ENCODE peak calls at places on chromosomes 16 and 17, in six cellular contexts. B is mammary epithelial cell, X is endothelial cell of umbilical vein, E is PC-9, R is GM23338, W is HepG2. U is an unnamed sample.

GRCh38 chr16:48353565-48354163 is 31.5 kb downstream of the SIAH1 start:
- DNase-seq in X (peak), W (peak), R (peak), B (peak), E (peak), U (peak)

GRCh38 chr17:33864758-33865229 is 390.3 kb upstream of the CCL2 start:
- DNase-seq in B (no peak), W (no peak), R (no peak), E (no peak), X (no peak), U (no peak)

GRCh38 chr16:52533296-52533695 is 13.6 kb downstream of the TOX3 start:
- DNase-seq in X (no peak), E (no peak), R (no peak), B (no peak), W (no peak), U (no peak)

GRCh38 chr16:10612649-10613179 is 32.3 kb upstream of the EMP2 start:
- DNase-seq in R (no peak), E (no peak), X (no peak), B (no peak), W (no peak), U (no peak)

GRCh38 chr17:7703584-7704574 is 1.1 kb upstream of the EFNB3 start:
- DNase-seq in R (peak), B (peak), X (peak), W (peak), E (no peak), U (no peak)

GRCh38 chr17:78716814-78717393 is 65.2 kb downstream of the CYTH1 start:
- DNase-seq in W (no peak), R (peak), B (peak), E (no peak), X (peak), U (no peak)

GRCh38 chr17:59335685-59336084 is 4.2 kb downstream of the YPEL2 start:
- DNase-seq in R (no peak), B (no peak), W (no peak), X (no peak), E (no peak), U (no peak)

GRCh38 chr17:71407972-71408371 is 712.8 kb upstream of the SOX9 start:
- DNase-seq in B (peak), W (no peak), E (no peak), X (no peak), R (no peak), U (no peak)

GRCh38 chr17:46191332-46192210 is 1.7 kb downstream of the KANSL1 start:
- DNase-seq in B (peak), E (no peak), X (peak), R (peak), W (peak), U (no peak)

GRCh38 chr17:55341432-55341831 is 76.7 kb downstream of the HLF start:
- DNase-seq in E (no peak), W (no peak), B (peak), X (no peak), R (no peak), U (no peak)

GRCh38 chr16:50739031-50739430 is 2.9 kb upstream of the CYLD start:
- DNase-seq in W (no peak), X (no peak), E (no peak), R (no peak), B (no peak), U (no peak)
- H2AFZ ChIP-seq in W (no peak), X (no peak), E (no peak), R (no peak), B (no peak), U (no peak)

DNA sequence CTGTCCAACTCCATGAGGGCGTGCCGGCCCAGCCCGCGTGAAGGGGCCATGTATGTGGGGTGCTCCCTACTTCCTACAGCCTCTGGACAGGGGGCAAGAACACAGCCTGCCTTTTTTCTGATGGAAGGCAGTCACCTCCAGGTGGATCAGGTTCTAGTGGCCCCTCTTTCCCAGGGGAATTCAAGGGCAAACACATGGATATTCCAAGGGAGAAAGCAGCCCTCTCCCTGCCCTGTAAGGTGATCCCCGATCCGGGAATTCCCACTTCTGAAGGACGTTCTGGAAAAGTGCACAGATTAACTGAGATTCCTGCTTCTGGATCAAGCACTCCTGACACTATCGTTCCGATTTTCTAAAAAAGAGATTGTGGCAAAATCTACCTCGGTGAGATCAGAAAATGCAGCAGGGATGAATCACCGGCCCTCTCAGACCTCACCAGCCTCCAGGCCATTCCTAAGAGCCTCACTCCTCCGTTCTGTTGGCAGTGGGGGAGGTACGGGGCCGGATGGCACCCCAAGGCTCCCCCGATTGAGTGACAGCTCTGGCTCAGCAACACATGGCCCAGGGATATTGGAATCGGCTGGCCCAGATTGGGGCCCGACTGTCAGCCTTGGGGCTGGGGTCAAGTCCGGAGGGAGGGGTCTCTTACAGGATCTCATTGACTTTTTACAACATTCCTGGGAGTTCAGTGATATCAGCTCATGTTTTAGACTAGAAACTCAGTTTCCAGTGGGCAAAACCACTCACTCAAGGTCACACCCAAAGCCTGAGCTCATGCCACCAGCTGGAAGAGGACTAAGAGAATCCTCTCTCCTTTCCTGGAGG is 12.3 kb downstream of the STX1B start:
- DNase-seq in E (peak), X (no peak), W (peak), B (peak), R (peak), U (peak)
- H2AFZ ChIP-seq in E (peak), X (peak), W (peak), B (peak), R (peak), U (peak)

GRCh38 chr17:66957951-66958579 is 6.4 kb upstream of the CACNG4 start:
- DNase-seq in R (no peak), X (no peak), B (no peak), E (no peak), W (peak), U (no peak)

GRCh38 chr17:66956941-66957340 is 7.6 kb upstream of the CACNG4 start:
- DNase-seq in E (no peak), X (no peak), B (no peak), W (no peak), R (no peak), U (no peak)

GRCh38 chr17:66957343-66957742 is 7.2 kb upstream of the CACNG4 start:
- DNase-seq in E (no peak), R (no peak), W (no peak), B (no peak), X (no peak), U (no peak)

GRCh38 chr17:66960623-66961022 is 3.9 kb upstream of the CACNG4 start:
- DNase-seq in R (no peak), W (no peak), E (no peak), B (no peak), X (no peak), U (no peak)

GRCh38 chr17:66959641-66960375 is 4.7 kb upstream of the CACNG4 start:
- DNase-seq in W (no peak), R (no peak), B (no peak), E (no peak), X (no peak), U (no peak)
- H2AFZ ChIP-seq in W (no peak), R (no peak), B (no peak), E (no peak), X (no peak), U (no peak)

GRCh38 chr16:4537376-4538066 is 1.1 kb downstream of the CDIP1 start:
- DNase-seq in B (peak), X (no peak), R (peak), W (no peak), E (no peak), U (no peak)
- H2AFZ ChIP-seq in B (peak), X (peak), R (peak), W (no peak), E (peak), U (no peak)

GRCh38 chr16:35196313-35196712 is 1736.9 kb downstream of the TP53TG3F start:
- DNase-seq in W (no peak), B (no peak), X (no peak), E (no peak), R (no peak), U (no peak)

GRCh38 chr16:35195173-35195863 is 1735.9 kb downstream of the TP53TG3F start:
- DNase-seq in E (no peak), W (no peak), B (no peak), X (no peak), R (peak), U (no peak)

GRCh38 chr16:35197656-35198055 is 1738.2 kb downstream of the TP53TG3F start:
- DNase-seq in W (no peak), E (no peak), X (no peak), B (no peak), R (no peak), U (no peak)

GRCh38 chr16:35194681-35195080 is 1735.3 kb downstream of the TP53TG3F start:
- DNase-seq in W (no peak), E (no peak), R (no peak), X (no peak), B (no peak), U (no peak)

GRCh38 chr16:35195864-35196216 is 1736.4 kb downstream of the TP53TG3F start:
- DNase-seq in W (no peak), E (no peak), X (no peak), B (no peak), R (no peak), U (no peak)
- H2AFZ ChIP-seq in W (no peak), E (no peak), X (no peak), B (no peak), R (no peak), U (no peak)

GRCh38 chr16:2499454-2499853 is 14.3 kb upstream of the ATP6V0C start:
- DNase-seq in R (no peak), B (no peak), E (no peak), W (no peak), X (no peak), U (no peak)

GRCh38 chr16:2500634-2500936 is 13.2 kb upstream of the ATP6V0C start:
- DNase-seq in X (no peak), R (peak), E (no peak), W (no peak), B (no peak), U (no peak)

GRCh38 chr16:2499890-2500633 is 13.7 kb upstream of the ATP6V0C start:
- DNase-seq in X (no peak), W (no peak), R (no peak), B (no peak), E (no peak), U (no peak)

GRCh38 chr16:2501938-2502900 is 11.5 kb upstream of the ATP6V0C start:
- DNase-seq in B (no peak), E (no peak), R (no peak), W (no peak), X (no peak), U (no peak)

DNA sequence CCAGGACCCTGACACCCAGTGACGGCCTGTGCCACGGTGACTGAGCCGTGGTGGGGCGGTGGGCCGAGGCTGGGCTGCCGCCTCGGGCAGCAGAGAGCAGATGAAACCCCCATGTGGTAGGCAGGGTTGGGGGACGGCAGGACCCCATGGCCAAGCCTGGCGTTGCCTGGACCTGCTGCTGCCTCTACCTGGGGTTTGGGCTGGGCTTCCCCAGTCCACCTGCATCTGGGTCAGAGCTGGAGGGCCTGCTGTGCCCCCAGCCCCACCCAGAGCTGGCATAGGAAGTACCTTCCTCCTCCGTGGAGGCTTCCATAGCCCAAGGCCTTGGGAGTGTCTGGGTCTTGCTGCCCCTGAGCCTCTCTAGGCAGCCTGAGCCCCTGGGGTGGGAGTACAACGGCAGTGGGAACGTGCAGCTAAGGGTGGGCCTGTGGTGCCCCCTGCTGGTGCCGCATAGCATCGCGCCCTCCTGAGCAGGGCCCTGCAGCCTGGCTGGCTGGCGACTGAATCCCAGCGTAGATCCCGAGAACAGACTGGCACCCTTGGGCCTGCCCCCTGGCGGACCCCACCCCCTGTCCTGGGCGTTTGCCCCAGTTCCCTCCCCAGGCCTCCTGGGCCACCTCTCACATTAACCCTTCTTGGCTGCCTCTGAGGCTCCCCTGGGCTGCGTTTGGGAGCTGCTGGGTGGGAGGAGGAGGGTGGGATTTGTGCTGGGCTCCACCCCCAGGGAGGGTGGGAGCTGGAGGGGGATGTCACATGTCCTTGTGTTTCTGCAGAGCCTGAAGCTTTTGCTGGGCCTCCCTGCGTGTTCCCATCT is 12.6 kb upstream of the ATP6V0C start:
- DNase-seq in X (peak), B (peak), W (peak), E (no peak), R (peak), U (no peak)
- H2AFZ ChIP-seq in X (no peak), B (no peak), W (no peak), E (no peak), R (peak), U (no peak)

DNA sequence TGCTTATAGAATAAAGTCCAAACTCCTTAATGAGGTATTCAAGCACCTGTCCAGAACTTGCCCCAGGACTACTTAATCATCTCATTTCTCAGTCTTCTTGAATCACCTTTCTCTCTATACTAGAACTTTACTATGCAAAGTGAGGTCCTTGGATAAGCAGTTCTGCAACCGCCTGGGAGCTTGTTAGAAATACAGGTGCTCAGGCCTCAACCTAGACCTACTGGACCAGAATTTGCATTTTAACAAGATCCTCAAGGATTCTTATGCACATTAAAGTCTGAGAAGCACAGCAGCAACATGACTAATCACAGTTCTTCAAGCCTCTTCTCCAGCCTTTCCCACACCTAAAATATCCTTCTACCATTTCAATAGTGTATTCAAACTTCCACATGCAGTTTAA is 61.7 kb downstream of the GRB7 start:
- DNase-seq in E (no peak), R (no peak), X (no peak), W (no peak), B (no peak), U (no peak)
- H2AFZ ChIP-seq in E (no peak), R (no peak), X (no peak), W (no peak), B (no peak), U (no peak)

GRCh38 chr17:1030684-1031557 is 34.0 kb downstream of the TIMM22 start:
- DNase-seq in R (peak), E (no peak), W (no peak), B (no peak), X (no peak), U (no peak)
- H2AFZ ChIP-seq in R (no peak), E (no peak), W (no peak), B (no peak), X (no peak), U (no peak)

GRCh38 chr16:23700093-23700492 is 12.9 kb downstream of the ERN2 start:
- DNase-seq in R (no peak), X (no peak), B (no peak), E (no peak), W (no peak), U (no peak)
- H2AFZ ChIP-seq in R (peak), X (no peak), B (no peak), E (no peak), W (no peak), U (no peak)

U was measured in HCT116.